ENCODE peak calls at places on chromosomes 3 and 15, in six cellular contexts. L, Y, B, K, M and D are unnamed samples.

GRCh38 chr3:177604181-177604580 is 406.9 kb upstream of the TBL1XR1 start:
- DNase-seq in L (no peak), Y (no peak), B (peak; percentile 60), K (no peak), M (no peak), D (no peak)

GRCh38 chr3:160473233-160473632 is 23.6 kb upstream of the TRIM59 start:
- DNase-seq in L (no peak), Y (no peak), B (no peak), K (no peak), M (peak; percentile 94), D (peak; percentile 50)

GRCh38 chr3:64909757-64910475 is 222.1 kb upstream of the ADAMTS9 start:
- DNase-seq in L (no peak), Y (no peak), B (peak; percentile 97), K (no peak), M (no peak), D (no peak)

GRCh38 chr3:134849561-134849960 is 54.5 kb downstream of the EPHB1 start:
- DNase-seq in L (no peak), Y (no peak), B (no peak), K (no peak), M (no peak), D (no peak)

GRCh38 chr3:157318639-157319288 is 117.9 kb upstream of the PTX3 start:
- DNase-seq in L (no peak), Y (no peak), B (no peak), K (no peak), M (no peak), D (no peak)

GRCh38 chr3:37718647-37719046 is 143.0 kb upstream of the CTDSPL start:
- DNase-seq in L (no peak), Y (no peak), B (no peak), K (no peak), M (no peak), D (no peak)

GRCh38 chr3:100971776-100972175 is 21.4 kb downstream of the ABI3BP start:
- DNase-seq in L (no peak), Y (no peak), B (peak; percentile 21), K (no peak), M (no peak), D (no peak)

GRCh38 chr3:159711560-159712333 is 276.9 kb upstream of the IL12A start:
- DNase-seq in L (no peak), Y (peak; percentile 16), B (peak; percentile 56), K (peak; percentile 17), M (peak; percentile 91), D (peak; percentile 96)

GRCh38 chr3:140626856-140627255 is 51.0 kb upstream of the TRIM42 start:
- DNase-seq in L (no peak), Y (no peak), B (no peak), K (no peak), M (no peak), D (no peak)

GRCh38 chr3:43996379-43997301 is 245.0 kb upstream of the TOPAZ1 start:
- DNase-seq in L (peak; percentile 71), Y (no peak), B (peak; percentile 78), K (no peak), M (peak; percentile 63), D (peak; percentile 24)

GRCh38 chr3:178434206-178434805 is 101.9 kb upstream of the KCNMB2 start:
- DNase-seq in L (no peak), Y (peak; percentile 18), B (peak; percentile 79), K (no peak), M (peak; percentile 22), D (peak; percentile 40)

GRCh38 chr3:188041193-188041592 is 112.8 kb upstream of the LPP start:
- DNase-seq in L (no peak), Y (no peak), B (no peak), K (no peak), M (no peak), D (no peak)

GRCh38 chr15:69359724-69360123 is 54.4 kb upstream of the KIF23 start:
- DNase-seq in L (no peak), Y (no peak), B (peak; percentile 51), K (no peak), M (peak; percentile 11), D (peak; percentile 57)

GRCh38 chr15:86555939-86556725 is 476.5 kb downstream of the AGBL1 start:
- DNase-seq in L (no peak), Y (no peak), B (peak; percentile 35), K (no peak), M (peak; percentile 40), D (no peak)

GRCh38 chr3:55412580-55412979 is 74.5 kb downstream of the WNT5A start:
- DNase-seq in L (no peak), Y (no peak), B (no peak), K (no peak), M (no peak), D (no peak)

GRCh38 chr3:173743111-173743510 is 345.6 kb downstream of the NLGN1 start:
- DNase-seq in L (no peak), Y (no peak), B (no peak), K (no peak), M (peak; percentile 51), D (no peak)
- H3K4me3 ChIP-seq in L (no peak overlapping the region), Y (no peak overlapping the region), B (no peak overlapping the region), K (no peak overlapping the region), M (no peak overlapping the region), D (no peak overlapping the region)

GRCh38 chr3:66035763-66036477 is 2.8 kb downstream of the MAGI1 start:
- DNase-seq in L (no peak), Y (no peak), B (peak; percentile 95), K (no peak), M (peak; percentile 15), D (peak; percentile 58)
- H3K4me3 ChIP-seq in L (peak overlapping the region; percentile 80), Y (peak overlapping the region; percentile 93), B (peak overlapping the region; percentile 15), K (peak overlapping the region; percentile 6), M (no peak overlapping the region), D (peak overlapping the region; percentile 6)

GRCh38 chr15:48358681-48359152 is 27.5 kb downstream of the DUT start:
- DNase-seq in L (no peak), Y (no peak), B (no peak), K (no peak), M (peak; percentile 55), D (peak; percentile 62)
- H3K4me3 ChIP-seq in L (no peak overlapping the region), Y (no peak overlapping the region), B (no peak overlapping the region), K (no peak overlapping the region), M (no peak overlapping the region), D (no peak overlapping the region)

GRCh38 chr3:123799544-123800351 is 84.4 kb downstream of the MYLK start:
- DNase-seq in L (no peak), Y (no peak), B (peak; percentile 27), K (peak; percentile 39), M (peak; percentile 63), D (peak; percentile 58)
- H3K4me3 ChIP-seq in L (peak overlapping the region; percentile 43), Y (no peak overlapping the region), B (no peak overlapping the region), K (no peak overlapping the region), M (no peak overlapping the region), D (peak overlapping the region; percentile 32)

DNA sequence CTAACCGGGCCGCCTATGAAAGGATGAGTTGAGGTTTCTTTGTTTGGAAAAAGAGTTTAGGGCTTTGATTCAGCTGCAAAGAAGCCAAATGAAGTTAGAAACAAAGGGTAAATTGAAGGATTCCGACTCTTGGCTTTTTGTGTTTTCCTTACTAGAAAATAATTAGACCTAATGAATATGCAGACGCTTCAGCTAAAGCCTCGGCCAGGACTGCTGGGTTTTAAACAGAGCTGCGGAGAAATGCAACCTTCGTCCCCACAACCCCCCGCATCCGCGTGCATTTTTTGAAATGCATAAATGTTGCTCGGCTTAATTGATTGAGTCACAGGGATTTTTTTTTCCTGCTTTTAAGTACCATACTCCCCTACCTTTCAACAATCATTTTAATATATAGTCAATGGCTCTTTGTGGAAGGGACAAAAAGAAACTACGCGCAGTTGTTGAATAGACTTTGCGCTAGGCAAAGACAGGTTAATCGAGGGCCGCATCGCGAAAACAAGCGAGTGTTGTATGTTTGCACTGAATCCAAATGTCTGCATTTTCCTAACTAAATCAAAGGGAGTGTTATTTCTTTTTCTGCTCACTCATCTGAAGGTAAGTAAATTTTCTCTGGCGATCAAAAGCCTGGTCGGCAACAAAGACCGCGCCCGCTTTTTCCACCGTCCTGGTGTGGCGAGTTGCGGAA is 1.3 kb upstream of the ZIC4 start:
- DNase-seq in L (no peak), Y (no peak), B (peak; percentile 9), K (no peak), M (peak; percentile 67), D (peak; percentile 52)
- H3K4me3 ChIP-seq in L (no peak overlapping the region), Y (no peak overlapping the region), B (no peak overlapping the region), K (no peak overlapping the region), M (peak overlapping the region; percentile 54), D (peak overlapping the region; percentile 90)

DNA sequence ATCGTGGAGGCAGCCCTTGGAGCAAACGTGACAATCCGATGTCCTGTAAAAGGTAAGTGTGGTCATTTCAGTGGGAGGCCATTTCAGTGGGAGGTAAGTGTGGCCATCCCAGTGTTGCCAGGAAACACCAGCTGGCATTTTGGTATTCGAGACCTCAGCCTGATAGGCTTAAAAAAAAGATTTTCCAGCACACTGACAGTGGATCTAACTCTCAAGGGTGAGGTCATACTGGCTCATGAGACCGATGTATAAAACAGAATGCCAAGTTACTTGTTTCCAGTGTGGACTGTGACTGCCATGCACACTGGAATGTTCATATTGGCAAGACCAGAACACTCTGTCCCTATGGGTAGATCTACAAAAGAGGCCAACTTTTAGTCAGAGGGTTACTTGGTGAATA is 244.4 kb upstream of the GOLGA6L4 start:
- DNase-seq in L (no peak), Y (no peak), B (no peak), K (no peak), M (no peak), D (no peak)
- H3K4me3 ChIP-seq in L (no peak overlapping the region), Y (no peak overlapping the region), B (no peak overlapping the region), K (no peak overlapping the region), M (no peak overlapping the region), D (no peak overlapping the region)

DNA sequence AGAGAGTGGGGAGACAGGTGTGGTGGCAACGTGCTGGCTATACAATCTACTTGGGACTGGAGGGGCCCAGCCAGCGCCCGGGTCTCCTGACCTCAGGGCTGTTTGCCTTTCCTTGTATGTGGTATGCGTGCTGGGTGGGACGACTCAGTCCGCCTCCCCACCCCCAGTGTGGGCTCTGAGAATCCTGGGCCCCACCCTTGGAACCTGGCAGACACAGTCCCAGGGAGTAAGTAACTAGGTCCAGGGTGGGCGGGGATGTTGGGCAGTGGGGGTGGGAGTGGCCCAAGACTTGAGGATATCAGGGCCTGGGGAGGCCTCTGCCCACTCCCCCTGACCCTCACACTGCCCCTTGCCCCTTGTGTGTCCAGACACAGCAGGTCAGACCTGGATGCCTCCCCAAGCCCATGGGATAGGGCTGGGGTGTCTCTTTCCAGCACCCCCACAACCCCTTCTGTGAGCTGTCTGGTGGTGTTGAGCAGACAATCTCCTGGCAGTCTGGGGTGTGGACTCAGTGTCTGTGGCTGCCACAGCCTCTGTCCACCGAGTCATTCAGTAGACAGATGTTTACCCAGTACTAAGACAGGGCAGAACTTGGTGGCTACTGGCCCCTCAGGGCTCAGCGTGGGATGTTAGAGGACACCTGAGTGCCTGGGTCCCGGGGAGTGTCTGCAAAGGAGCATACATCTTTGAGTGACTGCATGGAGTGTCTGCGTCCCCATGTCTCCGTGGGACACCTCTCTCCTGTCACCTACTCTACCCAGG is 1.3 kb downstream of the CHST13 start:
- DNase-seq in L (peak; percentile 56), Y (no peak), B (no peak), K (no peak), M (no peak), D (no peak)
- H3K4me3 ChIP-seq in L (no peak overlapping the region), Y (no peak overlapping the region), B (no peak overlapping the region), K (no peak overlapping the region), M (no peak overlapping the region), D (no peak overlapping the region)

GRCh38 chr3:127734754-127735473 is 62.2 kb downstream of the ABTB1 start:
- DNase-seq in L (no peak), Y (no peak), B (peak; percentile 90), K (no peak), M (peak; percentile 99), D (peak; percentile 99)
- H3K4me3 ChIP-seq in L (no peak overlapping the region), Y (no peak overlapping the region), B (no peak overlapping the region), K (no peak overlapping the region), M (no peak overlapping the region), D (no peak overlapping the region)